ENCODE peak calls at places on chromosomes 11 and 22, in nine cellular contexts. J, I, L, Y, F, H, A, C and R are unnamed samples.

GRCh38 chr22:48424661-48425060 is 1403.0 kb downstream of the BRD1 start:
- DNase-seq in H (no peak), Y (no peak), L (no peak), C (no peak), J (no peak), I (no peak), A (no peak), F (no peak), R (no peak)

GRCh38 chr11:116193321-116194114 is 579.3 kb downstream of the BUD13 start:
- DNase-seq in F (peak), H (no peak), C (peak), J (peak), L (peak), Y (no peak), A (no peak), I (peak), R (peak)

GRCh38 chr11:132253469-132254264 is 883.3 kb downstream of the NTM start:
- DNase-seq in C (no peak), F (no peak), Y (no peak), L (no peak), H (no peak), I (no peak), J (no peak), A (no peak), R (no peak)

GRCh38 chr22:23110190-23110921 is 31.4 kb downstream of the RSPH14 start:
- DNase-seq in J (no peak), H (no peak), A (no peak), F (no peak), L (no peak), I (no peak), Y (no peak), C (no peak), R (no peak)

GRCh38 chr22:41822289-41823057 is 10.4 kb upstream of the SREBF2 start:
- DNase-seq in Y (peak), I (no peak), F (peak), A (no peak), L (no peak), J (peak), H (no peak), C (no peak), R (peak)

GRCh38 chr22:32341122-32341740 is 16.4 kb upstream of the RFPL3 start:
- DNase-seq in J (no peak), F (no peak), C (no peak), Y (no peak), A (no peak), L (no peak), H (no peak), I (no peak), R (no peak)

GRCh38 chr11:94203070-94203469 is 74.4 kb downstream of the PANX1 start:
- DNase-seq in A (no peak), J (no peak), C (no peak), F (no peak), Y (no peak), L (no peak), H (no peak), I (no peak), R (no peak)

GRCh38 chr11:19869466-19869865 is 156.8 kb downstream of the NAV2 start:
- DNase-seq in H (no peak), Y (no peak), C (no peak), I (no peak), J (no peak), A (no peak), F (no peak), L (no peak), R (no peak)

GRCh38 chr11:65773784-65774411 is 6.9 kb downstream of the AP5B1 start:
- DNase-seq in J (no peak), C (no peak), Y (no peak), H (no peak), A (no peak), F (peak), L (no peak), I (no peak), R (no peak)

GRCh38 chr11:65205602-65205967 is 23.9 kb downstream of the CAPN1 start:
- DNase-seq in J (no peak), H (no peak), C (no peak), F (no peak), Y (no peak), A (no peak), L (no peak), I (no peak), R (no peak)

GRCh38 chr11:63508009-63508408 is 2.1 kb downstream of the LGALS12 start:
- DNase-seq in C (peak), H (no peak), F (peak), A (peak), I (peak), Y (peak), L (no peak), J (no peak), R (no peak)

GRCh38 chr22:36874309-36874696 is 13.5 kb downstream of the NCF4 start:
- DNase-seq in J (no peak), A (no peak), L (no peak), F (no peak), I (no peak), Y (no peak), H (no peak), C (no peak), R (no peak)
- H3K27ac ChIP-seq in J (peak), A (peak), L (no peak), F (peak), I (peak), Y (no peak), H (no peak), C (no peak), R (no peak)

GRCh38 chr11:69425444-69425843 is 56.0 kb upstream of the LINC01488 start:
- DNase-seq in H (no peak), C (no peak), I (no peak), A (no peak), J (no peak), F (no peak), Y (no peak), L (no peak), R (no peak)
- H3K27ac ChIP-seq in H (no peak), C (no peak), I (no peak), A (no peak), J (no peak), F (no peak), Y (no peak), L (no peak), R (no peak)

GRCh38 chr11:102316505-102316904 is 779 bp upstream of the BIRC3 start:
- DNase-seq in F (no peak), Y (no peak), I (no peak), H (no peak), C (no peak), L (no peak), A (no peak), J (no peak), R (no peak)

GRCh38 chr11:102313225-102313940 is 3.9 kb upstream of the BIRC3 start:
- DNase-seq in L (no peak), A (no peak), F (no peak), I (no peak), J (no peak), H (no peak), Y (no peak), C (no peak), R (no peak)

GRCh38 chr11:102309621-102310541 is 7.4 kb upstream of the BIRC3 start:
- DNase-seq in L (no peak), H (no peak), F (peak), J (no peak), C (no peak), A (no peak), I (no peak), Y (no peak), R (no peak)

GRCh38 chr11:102314784-102315183 is 2.5 kb upstream of the BIRC3 start:
- DNase-seq in J (no peak), L (no peak), A (no peak), H (no peak), Y (no peak), I (no peak), C (no peak), F (no peak), R (no peak)

DNA sequence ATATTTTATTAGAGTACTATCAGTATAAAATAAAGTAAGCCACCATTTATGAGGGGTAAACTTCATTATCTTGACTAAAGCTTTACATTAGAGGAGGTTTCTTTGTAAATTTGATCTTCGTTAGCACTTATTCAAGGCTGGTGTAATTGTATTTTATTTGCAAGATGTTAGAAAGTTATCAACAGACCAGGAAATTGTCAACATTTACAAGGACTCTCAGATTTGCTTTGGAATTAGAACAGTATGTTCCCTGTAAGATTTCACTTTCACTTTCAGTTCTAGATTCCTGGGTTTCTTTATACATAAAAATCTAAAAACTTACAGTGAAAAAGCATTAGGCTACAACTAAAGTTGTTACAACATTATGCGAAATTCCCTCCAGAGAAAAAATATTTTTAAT is 4.6 kb upstream of the BIRC3 start:
- DNase-seq in L (no peak), C (no peak), I (no peak), Y (no peak), H (no peak), A (no peak), J (no peak), F (peak), R (no peak)
- H3K27ac ChIP-seq in L (peak), C (no peak), I (no peak), Y (peak), H (peak), A (peak), J (no peak), F (no peak), R (peak)

DNA sequence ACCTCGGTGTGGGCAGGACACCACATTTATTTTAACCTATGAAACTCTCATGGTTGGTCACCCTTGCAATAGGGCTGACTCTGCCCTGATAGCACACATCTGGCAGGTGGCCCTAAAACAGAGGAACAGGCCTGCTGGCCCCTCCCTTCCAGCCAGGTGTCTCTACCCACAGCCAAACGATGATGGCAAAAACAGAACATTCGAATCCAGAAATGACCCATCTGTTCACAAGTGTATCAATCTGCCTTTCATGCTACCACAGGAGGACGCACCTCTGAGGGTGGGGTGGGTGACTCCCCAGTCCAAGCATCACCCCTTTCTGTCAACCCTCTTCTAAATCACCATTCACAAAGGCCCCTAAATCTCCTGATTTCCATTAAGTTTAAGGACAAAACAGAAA is 118.1 kb downstream of the ETS1 start:
- DNase-seq in Y (no peak), A (no peak), C (no peak), J (no peak), L (no peak), I (no peak), H (no peak), F (no peak), R (no peak)
- H3K27ac ChIP-seq in Y (peak), A (peak), C (no peak), J (no peak), L (no peak), I (no peak), H (peak), F (peak), R (peak)

DNA sequence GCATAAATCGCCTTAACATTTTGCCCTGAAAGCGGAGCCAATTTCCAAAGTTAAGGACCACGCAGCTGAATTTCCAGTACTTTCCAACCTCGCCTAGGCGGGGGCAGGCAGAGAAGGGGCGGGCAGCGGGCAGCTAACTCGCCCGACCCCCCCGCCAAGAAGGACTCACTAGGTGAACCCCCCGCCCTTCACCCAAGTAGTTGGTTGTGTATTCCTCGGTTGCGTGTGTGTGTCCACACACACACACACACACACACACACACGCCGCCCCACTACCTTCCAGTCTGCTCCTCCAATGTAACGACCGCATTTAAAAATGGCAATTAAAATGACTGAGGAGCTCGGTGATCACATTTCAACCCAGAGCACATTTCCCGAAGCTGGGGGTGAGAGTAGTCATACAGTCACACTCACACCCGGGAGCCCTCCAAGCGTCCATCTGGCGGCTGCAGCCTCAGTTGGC is 1.4 kb downstream of the TENM4 start:
- DNase-seq in Y (no peak), C (peak), J (peak), F (peak), A (no peak), H (no peak), I (no peak), L (peak), R (no peak)
- H3K27ac ChIP-seq in Y (no peak), C (peak), J (peak), F (no peak), A (peak), H (peak), I (no peak), L (peak), R (no peak)

GRCh38 chr11:78290293-78291176 is 101.8 kb downstream of the USP35 start:
- DNase-seq in Y (peak), L (peak), H (peak), I (no peak), J (peak), C (no peak), A (no peak), F (peak), R (peak)
- H3K27ac ChIP-seq in Y (peak), L (no peak), H (peak), I (no peak), J (no peak), C (no peak), A (no peak), F (no peak), R (no peak)